ENCODE peak calls at places on chromosomes 2 and 18, in ten cellular contexts. W is tibial artery; F is astrocyte of the spinal cord; T is A549; C is HL-60; E is CD8-positive, alpha-beta T cell; N is lower leg skin; V is HCT116; Z is RWPE1; D is uterus. O is an unnamed sample.
A peak's percentile ranks its signal among the peaks of the same experiment; 100 is the strongest.

GRCh38 chr18:72742002-72742401 is 125.8 kb downstream of the NETO1 start:
- DNase-seq in W (no peak), F (no peak), T (no peak), C (no peak), E (no peak), N (no peak), V (no peak), Z (no peak), D (no peak), O (no peak)

GRCh38 chr2:162661618-162662017 is 176.9 kb downstream of the KCNH7 start:
- DNase-seq in W (no peak), F (no peak), T (no peak), C (no peak), E (no peak), N (no peak), V (no peak), Z (no peak), D (no peak), O (no peak)

GRCh38 chr2:234288974-234289455 is 207.9 kb downstream of the ARL4C start:
- DNase-seq in W (peak; percentile 57), F (peak; percentile 56), T (peak; percentile 33), C (peak; percentile 61), E (peak; percentile 73), N (peak; percentile 77), V (peak; percentile 65), Z (no peak), D (peak; percentile 23), O (peak; percentile 78)

GRCh38 chr2:180038997-180039396 is 31.9 kb upstream of the CWC22 start:
- DNase-seq in W (no peak), F (peak; percentile 53), T (no peak), C (no peak), E (no peak), N (no peak), V (no peak), Z (no peak), D (no peak), O (no peak)

GRCh38 chr2:236677368-236677767 is 107.7 kb downstream of the ACKR3 start:
- DNase-seq in W (peak; percentile 6), F (no peak), T (no peak), C (no peak), E (no peak), N (no peak), V (no peak), Z (no peak), D (no peak), O (no peak)

GRCh38 chr2:157501026-157501425 is 57.1 kb upstream of the CYTIP start:
- DNase-seq in W (no peak), F (no peak), T (no peak), C (no peak), E (no peak), N (no peak), V (no peak), Z (no peak), D (no peak), O (no peak)

GRCh38 chr2:105888625-105889024 is 143.9 kb downstream of the NCK2 start:
- DNase-seq in W (no peak), F (no peak), T (no peak), C (peak; percentile 41), E (no peak), N (no peak), V (peak; percentile 7), Z (no peak), D (no peak), O (no peak)

GRCh38 chr2:24026233-24026632 is 16.3 kb downstream of the MFSD2B start:
- DNase-seq in W (no peak), F (no peak), T (no peak), C (no peak), E (no peak), N (no peak), V (no peak), Z (no peak), D (no peak), O (no peak)

GRCh38 chr2:24175631-24176030 is 778 bp downstream of the FAM228A start:
- DNase-seq in W (no peak), F (no peak), T (no peak), C (no peak), E (no peak), N (no peak), V (no peak), Z (peak; percentile 26), D (no peak), O (no peak)

GRCh38 chr2:69539549-69539908 is 102.3 kb upstream of the NFU1 start:
- DNase-seq in W (no peak), F (no peak), T (no peak), C (no peak), E (no peak), N (no peak), V (no peak), Z (no peak), D (no peak), O (no peak)

GRCh38 chr18:48230459-48231113 is 178.6 kb downstream of the ZBTB7C start:
- DNase-seq in W (peak; percentile 76), F (peak; percentile 53), T (peak; percentile 76), C (peak; percentile 88), E (no peak), N (peak; percentile 55), V (peak; percentile 57), Z (peak; percentile 48), D (no peak), O (peak; percentile 76)
- TF ChIP-seq CTCF in W (peak; percentile 39), F (peak; percentile 68), T (peak; percentile 49), C (peak; percentile 89), E (no peak), N (no peak), V (peak; percentile 80), Z (no peak), D (peak; percentile 5), O (peak; percentile 67)

DNA sequence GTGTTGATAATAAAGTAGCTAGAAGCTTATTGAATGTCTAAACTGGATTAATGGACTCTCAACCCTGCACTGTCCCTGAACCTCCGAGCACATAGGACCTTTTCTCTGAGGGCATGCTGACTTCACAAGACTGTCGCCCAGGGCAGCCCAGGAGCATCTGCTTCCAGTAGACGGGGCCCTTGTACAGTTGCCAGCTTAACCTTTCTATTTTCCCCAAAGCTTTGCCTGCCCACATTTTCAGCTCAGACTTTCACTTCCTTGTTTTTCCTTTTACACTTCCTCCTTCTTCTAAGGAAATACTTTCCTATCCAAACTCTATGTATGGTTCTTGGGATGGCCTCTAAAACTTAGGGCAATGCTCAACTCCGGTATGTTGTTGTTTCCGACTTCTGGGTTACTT is 1.3 kb downstream of the VWA3B start:
- DNase-seq in W (peak; percentile 41), F (no peak), T (no peak), C (peak; percentile 74), E (no peak), N (no peak), V (no peak), Z (no peak), D (no peak), O (no peak)
- TF ChIP-seq CTCF in W (no peak), F (no peak), T (no peak), C (peak; percentile 18), E (no peak), N (no peak), V (no peak), Z (no peak), D (no peak), O (no peak)

DNA sequence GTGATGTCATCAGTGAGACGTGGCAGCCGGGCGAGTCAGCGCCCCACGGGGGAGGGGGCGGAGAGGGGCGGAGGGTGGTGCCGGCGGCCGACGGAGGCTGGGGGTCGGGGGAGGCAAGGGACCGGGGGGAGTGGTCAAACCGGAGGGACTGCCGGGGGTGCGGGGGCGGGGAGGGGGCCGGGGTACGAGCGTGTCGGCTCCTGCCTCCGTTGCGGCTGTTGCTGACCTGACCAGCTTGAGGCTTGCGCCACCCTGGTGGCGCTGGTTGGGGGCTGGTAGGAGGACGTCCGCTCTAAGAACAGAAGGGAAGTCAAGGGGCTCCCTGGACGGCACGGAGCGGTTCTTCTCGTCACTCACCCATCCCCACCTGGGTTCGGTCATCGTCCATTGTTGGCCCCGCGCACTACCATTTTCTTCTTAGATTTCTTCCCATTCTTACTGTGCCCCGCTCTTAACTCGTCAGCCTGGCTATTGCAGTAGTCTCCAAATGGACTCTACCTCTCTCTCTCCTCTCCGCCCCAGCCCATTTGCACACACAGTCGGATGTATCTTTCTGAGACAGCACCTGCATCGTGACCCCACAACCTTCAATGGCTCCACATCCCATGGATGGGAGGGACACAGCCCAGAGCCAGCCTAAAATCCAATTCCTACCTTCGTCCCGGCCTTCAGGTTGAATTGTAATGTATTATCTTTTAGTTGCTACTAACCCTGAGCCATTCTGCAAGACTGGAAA is 702 bp upstream of the RAB1A start:
- DNase-seq in W (no peak), F (no peak), T (no peak), C (no peak), E (no peak), N (no peak), V (no peak), Z (no peak), D (no peak), O (no peak)
- TF ChIP-seq CTCF in W (no peak), F (no peak), T (peak; percentile 18), C (no peak), E (no peak), N (no peak), V (no peak), Z (no peak), D (peak; percentile 4), O (no peak)

GRCh38 chr2:37812414-37812813 is 112.7 kb upstream of the RMDN2 start:
- DNase-seq in W (no peak), F (no peak), T (no peak), C (no peak), E (no peak), N (no peak), V (no peak), Z (no peak), D (no peak), O (no peak)
- TF ChIP-seq CTCF in W (peak; percentile 26), F (no peak), T (no peak), C (no peak), E (no peak), N (no peak), V (no peak), Z (no peak), D (peak; percentile 22), O (no peak)